ENCODE peak calls at places on chromosomes 3 and 15, in four cellular contexts. S, O, G and N are unnamed samples.

GRCh38 chr3:172209333-172210321 is 170.2 kb downstream of the FNDC3B start:
- DNase-seq in G (no peak), S (no peak), O (peak), N (no peak)

GRCh38 chr3:66642484-66642883 is 141.7 kb upstream of the LRIG1 start:
- DNase-seq in S (no peak), O (no peak), G (no peak), N (no peak)

GRCh38 chr15:77702211-77702957 is 69.7 kb upstream of the LINGO1 start:
- DNase-seq in O (peak), G (no peak), S (peak), N (peak)

GRCh38 chr15:70853270-70853854 is 595 bp downstream of the LARP6 start:
- DNase-seq in O (peak), S (peak), G (peak), N (peak)

GRCh38 chr3:113035387-113035982 is 44.7 kb downstream of the GTPBP8 start:
- DNase-seq in G (peak), S (peak), O (peak), N (peak)

GRCh38 chr15:43150171-43150929 is 17.0 kb downstream of the TMEM62 start:
- DNase-seq in S (no peak), O (no peak), G (peak), N (no peak)

GRCh38 chr15:40955930-40956542 is 2.8 kb downstream of the CHAC1 start:
- DNase-seq in S (no peak), G (no peak), O (peak), N (no peak)

GRCh38 chr3:65951836-65952505 is 86.7 kb downstream of the MAGI1 start:
- DNase-seq in O (no peak), S (no peak), G (no peak), N (no peak)

GRCh38 chr15:85047271-85047948 is 65.8 kb downstream of the PDE8A start:
- DNase-seq in G (peak), O (peak), S (no peak), N (peak)

GRCh38 chr15:97168704-97169475 is 791.6 kb upstream of the ARRDC4 start:
- DNase-seq in G (no peak), O (no peak), S (no peak), N (no peak)

GRCh38 chr15:83210619-83211018 is 3.0 kb upstream of the HDGFL3 start:
- DNase-seq in S (peak), O (peak), G (peak), N (no peak)

GRCh38 chr3:4306091-4306490 is 2.9 kb downstream of the SETMAR start:
- DNase-seq in O (no peak), G (peak), S (no peak), N (no peak)

GRCh38 chr15:63321462-63321861 is 44.1 kb downstream of the APH1B start:
- DNase-seq in O (no peak), S (peak), G (no peak), N (no peak)

GRCh38 chr3:152104847-152105415 is 163.8 kb upstream of the MBNL1 start:
- DNase-seq in O (no peak), S (no peak), G (no peak), N (no peak)

GRCh38 chr3:16192176-16192811 is 17.8 kb downstream of the GALNT15 start:
- DNase-seq in S (no peak), O (no peak), G (no peak), N (no peak)

GRCh38 chr15:61974759-61975158 is 85.5 kb downstream of the VPS13C start:
- DNase-seq in S (no peak), O (no peak), G (no peak), N (no peak)

GRCh38 chr15:73344051-73344450 is 24.7 kb downstream of the HCN4 start:
- DNase-seq in G (peak), S (no peak), O (no peak), N (no peak)

GRCh38 chr3:76826915-76827314 is 213.0 kb upstream of the ROBO2 start:
- DNase-seq in G (no peak), O (no peak), S (no peak), N (no peak)

GRCh38 chr3:119160361-119160760 is 13.0 kb upstream of the UPK1B start:
- DNase-seq in O (no peak), G (no peak), S (no peak), N (no peak)

GRCh38 chr3:123068227-123069020 is 1.6 kb downstream of the PDIA5 start:
- DNase-seq in O (no peak), G (no peak), S (no peak), N (no peak)
- TF ChIP-seq CTCF in O (no peak), G (no peak), S (no peak), N (no peak)

DNA sequence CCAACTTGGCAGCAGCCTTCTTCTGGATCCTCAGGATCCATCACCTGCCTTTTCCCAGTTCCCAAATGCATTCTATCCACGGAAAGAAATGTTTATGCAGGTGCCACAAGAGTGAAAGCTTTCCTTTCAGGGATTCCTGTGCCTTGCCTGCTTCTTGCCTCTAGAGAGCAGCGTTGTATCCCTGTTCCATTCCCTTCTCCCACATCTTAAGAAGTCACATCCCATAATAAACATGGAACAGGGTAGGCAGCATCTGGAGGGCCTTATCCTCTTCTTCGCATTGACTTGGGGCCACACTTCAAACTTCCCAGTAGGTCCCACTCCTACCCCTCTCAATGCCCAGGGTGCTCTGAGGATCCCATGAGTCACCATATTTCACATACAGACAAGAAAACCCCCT is 72.7 kb upstream of the DCLK3 start:
- DNase-seq in O (no peak), S (no peak), G (no peak), N (no peak)
- TF ChIP-seq CTCF in O (no peak), S (peak), G (no peak), N (no peak)

GRCh38 chr3:117409256-117409655 is 699.7 kb downstream of the TUSC7 start:
- DNase-seq in S (no peak), O (no peak), G (no peak), N (no peak)

GRCh38 chr3:117409701-117410459 is 700.3 kb downstream of the TUSC7 start:
- DNase-seq in G (peak), O (no peak), S (no peak), N (no peak)

GRCh38 chr3:117407317-117407716 is 697.7 kb downstream of the TUSC7 start:
- DNase-seq in G (peak), O (no peak), S (peak), N (no peak)

GRCh38 chr3:117408811-117409210 is 699.2 kb downstream of the TUSC7 start:
- DNase-seq in S (no peak), O (no peak), G (peak), N (no peak)

GRCh38 chr3:117411991-117412390 is 702.4 kb downstream of the TUSC7 start:
- DNase-seq in O (no peak), S (no peak), G (no peak), N (no peak)
- TF ChIP-seq CTCF in O (no peak), S (no peak), G (no peak), N (no peak)

GRCh38 chr3:13199006-13199776 is 126.0 kb upstream of the IQSEC1 start:
- DNase-seq in G (no peak), S (no peak), O (no peak), N (no peak)

GRCh38 chr3:13199899-13200451 is 126.7 kb upstream of the IQSEC1 start:
- DNase-seq in G (no peak), S (no peak), O (no peak), N (no peak)

GRCh38 chr3:13202744-13203397 is 129.6 kb upstream of the IQSEC1 start:
- DNase-seq in S (no peak), G (no peak), O (no peak), N (no peak)

GRCh38 chr3:13200465-13200864 is 127.2 kb upstream of the IQSEC1 start:
- DNase-seq in G (no peak), S (no peak), O (no peak), N (no peak)

GRCh38 chr3:13200951-13201350 is 127.7 kb upstream of the IQSEC1 start:
- DNase-seq in G (no peak), S (no peak), O (no peak), N (peak)
- TF ChIP-seq CTCF in G (no peak), S (peak), O (no peak), N (no peak)

GRCh38 chr3:149657796-149658443 is at the start of gene WWTR1:
- DNase-seq in S (peak), G (peak), O (peak), N (peak)

GRCh38 chr3:149660462-149660861 is 2.6 kb upstream of the WWTR1 start:
- DNase-seq in S (no peak), G (no peak), O (no peak), N (no peak)

GRCh38 chr3:149659173-149659468 is 1.3 kb upstream of the WWTR1 start:
- DNase-seq in O (peak), S (no peak), G (no peak), N (no peak)

GRCh38 chr3:149657458-149657795 is 398 bp downstream of the WWTR1 start:
- DNase-seq in G (peak), S (no peak), O (peak), N (no peak)

GRCh38 chr3:149658444-149659172 is 783 bp upstream of the WWTR1 start:
- DNase-seq in O (peak), S (peak), G (peak), N (peak)
- TF ChIP-seq CTCF in O (no peak), S (peak), G (peak), N (no peak)

DNA sequence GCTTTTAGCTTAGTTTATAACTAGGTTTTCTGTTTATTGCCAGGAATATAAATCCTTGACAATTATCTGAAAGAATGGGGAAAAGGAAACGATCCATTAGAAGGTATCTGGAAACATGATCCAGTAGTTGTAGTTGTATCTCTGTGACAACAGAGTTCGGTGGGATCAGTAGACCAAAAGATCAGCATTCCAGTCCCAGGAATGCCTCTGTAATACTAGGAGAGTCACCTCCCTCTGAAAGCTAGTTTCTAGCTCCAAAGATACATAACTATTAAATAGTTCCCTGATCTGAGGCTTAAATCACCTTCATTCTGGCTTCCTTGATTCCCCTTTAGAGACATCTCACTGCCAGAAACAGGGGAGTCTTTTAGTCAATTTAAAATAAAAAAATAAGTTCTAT is 34.1 kb downstream of the MB21D2 start:
- DNase-seq in S (no peak), G (peak), O (no peak), N (no peak)
- TF ChIP-seq CTCF in S (no peak), G (no peak), O (no peak), N (no peak)

DNA sequence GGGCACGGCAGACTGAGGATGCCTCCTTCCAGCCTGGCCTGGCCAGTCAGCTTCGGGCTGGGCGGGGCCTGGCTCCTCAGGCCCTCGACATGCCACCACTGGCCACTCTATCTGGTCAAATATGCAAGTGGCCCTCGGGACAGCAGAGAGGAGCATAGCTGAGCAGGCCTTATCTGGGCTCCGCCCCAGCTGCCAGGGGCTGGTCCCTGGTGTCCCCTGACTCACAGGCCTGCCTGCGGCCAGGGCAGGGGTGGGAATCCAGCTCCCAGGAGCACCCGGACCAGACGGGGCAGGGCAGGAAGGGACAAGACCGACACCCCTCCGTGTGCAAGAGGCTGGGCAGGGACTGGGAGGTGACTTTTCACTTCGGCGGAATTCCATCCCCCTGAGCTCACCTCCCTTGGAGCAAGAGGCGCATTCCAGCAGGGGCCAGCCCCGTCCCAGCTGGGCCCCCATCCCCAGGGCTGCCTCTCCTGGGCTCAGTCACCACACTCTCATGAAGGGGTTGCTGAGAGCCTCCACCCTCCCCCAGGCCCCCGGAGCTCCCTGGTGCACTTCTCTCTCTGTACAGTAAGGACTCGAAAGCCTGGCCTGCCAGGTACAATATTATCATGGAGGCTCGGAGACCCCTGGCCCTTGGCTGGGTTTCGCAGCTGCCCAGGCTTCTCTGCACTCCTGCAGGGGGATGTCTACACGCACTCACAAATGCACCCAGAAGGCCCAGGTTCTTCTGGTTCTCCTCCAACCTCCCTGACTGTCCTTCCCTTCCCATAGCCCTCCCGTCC is 29.5 kb downstream of the WNT7A start:
- DNase-seq in G (no peak), O (no peak), S (no peak), N (no peak)
- TF ChIP-seq CTCF in G (no peak), O (no peak), S (no peak), N (no peak)

DNA sequence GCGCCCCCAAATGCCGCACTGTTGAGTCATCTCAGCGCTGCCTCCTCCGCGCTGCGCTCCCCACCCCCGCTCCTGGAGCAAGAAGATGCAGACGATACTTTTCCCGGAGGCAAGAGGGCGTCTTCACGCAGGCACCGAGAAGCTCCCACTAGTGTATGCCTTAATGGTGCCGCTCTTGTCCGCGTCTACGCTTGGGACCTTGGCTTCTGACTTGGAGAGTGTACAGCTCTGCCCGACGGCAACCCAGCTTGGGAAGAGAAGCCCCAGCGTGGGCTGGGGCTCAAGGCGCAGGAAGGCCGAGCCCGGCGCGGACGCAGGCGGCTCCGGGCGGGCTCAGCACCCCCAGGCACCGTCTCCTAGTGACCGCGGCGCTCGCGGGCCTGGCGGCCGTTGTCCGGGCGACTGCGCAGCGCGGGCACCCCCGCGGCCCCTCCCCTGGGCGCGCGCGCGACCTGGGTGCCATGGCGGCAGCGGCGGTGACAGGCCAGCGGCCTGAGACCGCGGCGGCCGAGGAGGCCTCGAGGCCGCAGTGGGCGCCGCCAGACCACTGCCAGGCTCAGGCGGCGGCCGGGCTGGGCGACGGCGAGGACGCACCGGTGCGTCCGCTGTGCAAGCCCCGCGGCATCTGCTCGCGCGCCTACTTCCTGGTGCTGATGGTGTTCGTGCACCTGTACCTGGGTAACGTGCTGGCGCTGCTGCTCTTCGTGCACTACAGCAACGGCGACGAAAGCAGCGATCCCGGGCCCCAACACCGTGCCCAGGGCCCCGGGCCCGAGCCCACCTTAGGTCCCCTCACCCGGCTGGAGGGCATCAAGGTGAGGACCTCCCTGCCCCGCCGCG is at the start of gene P4HTM:
- DNase-seq in G (peak), S (peak), O (peak), N (peak)
- TF ChIP-seq CTCF in G (peak), S (peak), O (no peak), N (peak)

GRCh38 chr15:27358751-27359434 is 387.9 kb downstream of the GABRG3 start:
- DNase-seq in O (peak), G (peak), S (no peak), N (peak)
- TF ChIP-seq CTCF in O (peak), G (peak), S (peak), N (peak)